ENCODE peak calls at places on chromosomes 4 and X, in seven cellular contexts. Q is lower leg skin; O is progenitor cell of endocrine pancreas; T is CD4-positive, alpha-beta T cell; Y is endothelial cell; M is glutamatergic neuron; K is AG10803. F is an unnamed sample.

GRCh38 chrX:19889582-19890342 is 2.4 kb upstream of the SH3KBP1 start:
- DNase-seq in Q (no peak), O (no peak), T (no peak), Y (no peak), M (no peak), K (peak), F (no peak)

GRCh38 chr4:145735777-145736176 is 55.8 kb downstream of the C4orf51 start:
- DNase-seq in Q (no peak), O (no peak), T (no peak), Y (no peak), M (no peak), K (no peak), F (no peak)

GRCh38 chr4:136831553-136831952 is 700.7 kb downstream of the PCDH18 start:
- DNase-seq in Q (no peak), O (no peak), T (no peak), Y (no peak), M (no peak), K (no peak), F (no peak)

GRCh38 chr4:5435201-5435600 is 273.2 kb downstream of the EVC2 start:
- DNase-seq in Q (no peak), O (no peak), T (no peak), Y (no peak), M (no peak), K (no peak), F (no peak)

GRCh38 chr4:81136161-81136910 is 78.7 kb downstream of the PRKG2 start:
- DNase-seq in Q (peak), O (no peak), T (no peak), Y (no peak), M (no peak), K (peak), F (no peak)

GRCh38 chrX:24982306-24982965 is 33.3 kb downstream of the ARX start:
- DNase-seq in Q (no peak), O (no peak), T (no peak), Y (no peak), M (no peak), K (peak), F (no peak)

GRCh38 chrX:24259544-24260240 is 54.2 kb downstream of the SUPT20HL2 start:
- DNase-seq in Q (peak), O (no peak), T (no peak), Y (peak), M (peak), K (peak), F (no peak)

GRCh38 chrX:44937606-44938005 is 64.6 kb downstream of the KDM6A start:
- DNase-seq in Q (no peak), O (no peak), T (no peak), Y (no peak), M (no peak), K (no peak), F (no peak)

GRCh38 chr4:73648478-73648877 is 28.2 kb upstream of the RASSF6 start:
- DNase-seq in Q (no peak), O (no peak), T (no peak), Y (no peak), M (no peak), K (no peak), F (no peak)

GRCh38 chr4:139176299-139177048 is 544 bp downstream of the ELF2 start:
- DNase-seq in Q (peak), O (peak), T (peak), Y (peak), M (peak), K (peak), F (peak)

GRCh38 chr4:183834252-183834651 is 70.9 kb upstream of the STOX2 start:
- DNase-seq in Q (no peak), O (no peak), T (no peak), Y (no peak), M (no peak), K (no peak), F (no peak)

GRCh38 chrX:49163555-49164419 is 1.2 kb downstream of the MAGIX start:
- DNase-seq in Q (peak), O (peak), T (peak), Y (peak), M (peak), K (peak), F (peak)

GRCh38 chr4:151356510-151356909 is 31.1 kb upstream of the SH3D19 start:
- DNase-seq in Q (no peak), O (no peak), T (no peak), Y (no peak), M (no peak), K (peak), F (no peak)

GRCh38 chr4:100641326-100641725 is 123.5 kb upstream of the EMCN start:
- DNase-seq in Q (no peak), O (no peak), T (no peak), Y (no peak), M (no peak), K (no peak), F (no peak)

GRCh38 chr4:144667500-144667899 is 21.5 kb downstream of the HHIP start:
- DNase-seq in Q (no peak), O (no peak), T (no peak), Y (no peak), M (no peak), K (no peak), F (no peak)

GRCh38 chrX:35699642-35700041 is 98.5 kb upstream of the MAGEB16 start:
- DNase-seq in Q (no peak), O (no peak), T (no peak), Y (no peak), M (no peak), K (no peak), F (no peak)

GRCh38 chr4:11397146-11397545 is 31.5 kb downstream of the HS3ST1 start:
- DNase-seq in Q (no peak), O (no peak), T (no peak), Y (no peak), M (no peak), K (no peak), F (no peak)

GRCh38 chr4:174427562-174428140 is 94.6 kb downstream of the HPGD start:
- DNase-seq in Q (no peak), O (no peak), T (no peak), Y (no peak), M (no peak), K (no peak), F (no peak)

GRCh38 chrX:19740744-19741143 is 146.7 kb downstream of the SH3KBP1 start:
- DNase-seq in Q (no peak), O (no peak), T (no peak), Y (no peak), M (no peak), K (no peak), F (no peak)

GRCh38 chrX:64894454-64895038 is 81.7 kb downstream of the ZC4H2 start:
- DNase-seq in Q (no peak), O (peak), T (peak), Y (peak), M (peak), K (no peak), F (no peak)

GRCh38 chr4:7968262-7968896 is 28.7 kb upstream of the AFAP1 start:
- DNase-seq in Q (no peak), O (no peak), T (no peak), Y (no peak), M (no peak), K (no peak), F (no peak)
- TF ChIP-seq CTCF in Q (no peak), O (no peak), T (no peak), Y (no peak), M (no peak), K (no peak), F (no peak)

DNA sequence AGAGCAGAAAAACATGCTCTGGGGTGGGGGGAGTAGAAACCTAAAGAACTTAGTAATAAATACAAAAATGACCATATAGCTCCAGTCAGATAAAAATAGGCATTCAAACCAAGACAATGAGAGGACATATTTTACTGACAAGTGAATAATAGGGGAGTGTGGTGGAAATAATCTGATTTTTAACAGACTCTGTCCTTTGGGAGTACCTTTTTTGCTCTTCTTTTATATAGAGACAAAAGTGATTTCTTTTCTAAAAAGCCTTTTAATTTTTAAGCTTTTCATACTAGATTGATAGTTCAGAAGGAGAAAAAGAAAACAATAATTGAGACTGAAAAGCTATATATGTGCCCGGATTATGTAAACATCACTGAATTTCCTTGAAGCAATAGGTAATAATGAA is 599.2 kb downstream of the RPA4 start:
- DNase-seq in Q (no peak), O (no peak), T (no peak), Y (no peak), M (no peak), K (no peak), F (no peak)
- TF ChIP-seq CTCF in Q (no peak), O (no peak), T (no peak), Y (no peak), M (no peak), K (no peak), F (no peak)

DNA sequence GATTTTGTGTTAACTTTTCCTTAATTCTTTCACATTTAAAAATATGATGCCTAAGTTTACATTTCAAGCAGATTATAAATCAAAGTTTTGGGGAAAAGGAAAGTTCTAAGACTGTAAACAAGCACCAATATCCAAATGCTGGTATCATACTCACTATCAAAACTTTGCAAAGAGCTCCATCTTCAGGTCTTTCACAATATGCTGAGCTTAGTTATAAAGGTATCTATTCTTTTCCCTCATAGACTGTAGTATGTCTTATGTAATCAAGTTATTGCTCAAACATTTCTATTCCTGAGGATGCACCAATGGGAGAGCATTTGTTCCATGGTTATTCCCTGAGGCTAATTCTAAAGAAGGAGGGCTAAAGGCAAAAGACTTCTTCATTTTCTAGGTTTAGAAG is 207.9 kb upstream of the FAM241A start:
- DNase-seq in Q (no peak), O (no peak), T (no peak), Y (no peak), M (no peak), K (peak), F (no peak)
- TF ChIP-seq CTCF in Q (no peak), O (peak), T (no peak), Y (no peak), M (no peak), K (peak), F (peak)

GRCh38 chr4:37665347-37666009 is 20.7 kb downstream of the RELL1 start:
- DNase-seq in Q (no peak), O (no peak), T (no peak), Y (no peak), M (no peak), K (no peak), F (no peak)

GRCh38 chr4:37664696-37665095 is 21.5 kb downstream of the RELL1 start:
- DNase-seq in Q (no peak), O (no peak), T (no peak), Y (no peak), M (no peak), K (no peak), F (no peak)

GRCh38 chr4:37667197-37668100 is 18.7 kb downstream of the RELL1 start:
- DNase-seq in Q (no peak), O (no peak), T (no peak), Y (no peak), M (no peak), K (no peak), F (no peak)

GRCh38 chr4:37663552-37663951 is 22.6 kb downstream of the RELL1 start:
- DNase-seq in Q (no peak), O (no peak), T (no peak), Y (no peak), M (no peak), K (no peak), F (no peak)

GRCh38 chr4:37666625-37667071 is 19.5 kb downstream of the RELL1 start:
- DNase-seq in Q (peak), O (no peak), T (no peak), Y (peak), M (no peak), K (peak), F (no peak)
- TF ChIP-seq CTCF in Q (no peak), O (no peak), T (no peak), Y (no peak), M (no peak), K (no peak), F (no peak)

DNA sequence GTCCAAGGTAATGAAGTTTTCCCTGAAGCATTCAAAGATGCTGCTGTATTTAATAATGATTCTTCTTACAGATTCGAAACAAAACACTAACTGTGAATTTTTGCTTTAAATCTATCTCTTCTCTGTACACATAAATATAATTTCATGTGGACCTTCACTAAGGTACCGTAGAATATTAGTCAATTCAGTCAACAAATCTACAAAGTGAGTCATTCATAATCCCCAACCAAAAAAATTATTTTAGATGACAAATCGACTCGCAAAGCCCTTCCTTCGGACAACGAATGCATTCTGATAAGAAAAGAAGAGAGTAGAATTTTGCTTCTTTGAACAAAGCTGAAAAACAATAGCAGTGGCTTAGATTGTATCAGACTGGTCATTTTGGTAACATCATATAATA is 95.7 kb downstream of the PRDM5 start:
- DNase-seq in Q (no peak), O (no peak), T (no peak), Y (no peak), M (no peak), K (no peak), F (no peak)
- TF ChIP-seq CTCF in Q (no peak), O (no peak), T (no peak), Y (no peak), M (no peak), K (no peak), F (no peak)

GRCh38 chrX:40469316-40469715 is 111.5 kb upstream of the ATP6AP2 start:
- DNase-seq in Q (no peak), O (no peak), T (no peak), Y (no peak), M (no peak), K (no peak), F (no peak)

GRCh38 chrX:40471965-40472648 is 108.7 kb upstream of the ATP6AP2 start:
- DNase-seq in Q (peak), O (no peak), T (no peak), Y (no peak), M (no peak), K (peak), F (peak)

GRCh38 chrX:40473460-40474204 is 107.1 kb upstream of the ATP6AP2 start:
- DNase-seq in Q (no peak), O (no peak), T (no peak), Y (no peak), M (no peak), K (no peak), F (no peak)

GRCh38 chrX:40468033-40468979 is 112.5 kb upstream of the ATP6AP2 start:
- DNase-seq in Q (peak), O (no peak), T (peak), Y (no peak), M (no peak), K (peak), F (no peak)

GRCh38 chrX:40470830-40471429 is 109.8 kb upstream of the ATP6AP2 start:
- DNase-seq in Q (no peak), O (no peak), T (no peak), Y (no peak), M (no peak), K (no peak), F (no peak)
- TF ChIP-seq CTCF in Q (no peak), O (no peak), T (no peak), Y (no peak), M (no peak), K (no peak), F (no peak)